ENCODE peak calls at places on chromosomes 3 and 15, in six cellular contexts. One of them, this sample, is unnamed.

GRCh38 chr15:77421370-77421700 is 647 bp downstream of the HMG20A start:
- DNase-seq in glutamatergic neuron: no peak
- DNase-seq in T follicular helper cell: no peak
- DNase-seq in dorsolateral prefrontal cortex: no peak
- DNase-seq in WERI-Rb-1: no peak
- DNase-seq in choroid plexus epithelial cell: peak
- DNase-seq in this sample: no peak

GRCh38 chr15:25706176-25706970 is 156.8 kb downstream of the ATP10A start:
- DNase-seq in glutamatergic neuron: no peak
- DNase-seq in T follicular helper cell: no peak
- DNase-seq in dorsolateral prefrontal cortex: no peak
- DNase-seq in WERI-Rb-1: no peak
- DNase-seq in choroid plexus epithelial cell: no peak
- DNase-seq in this sample: no peak

GRCh38 chr15:99928429-99928981 is 195.3 kb upstream of the LYSMD4 start:
- DNase-seq in glutamatergic neuron: peak
- DNase-seq in T follicular helper cell: peak
- DNase-seq in dorsolateral prefrontal cortex: peak
- DNase-seq in WERI-Rb-1: peak
- DNase-seq in choroid plexus epithelial cell: peak
- DNase-seq in this sample: peak

GRCh38 chr3:186783070-186783730 is at the start of gene EIF4A2:
- DNase-seq in glutamatergic neuron: peak
- DNase-seq in T follicular helper cell: peak
- DNase-seq in dorsolateral prefrontal cortex: peak
- DNase-seq in WERI-Rb-1: peak
- DNase-seq in choroid plexus epithelial cell: peak
- DNase-seq in this sample: peak

GRCh38 chr3:170563712-170564423 is 22.0 kb downstream of the SLC7A14 start:
- DNase-seq in glutamatergic neuron: no peak
- DNase-seq in T follicular helper cell: no peak
- DNase-seq in dorsolateral prefrontal cortex: no peak
- DNase-seq in WERI-Rb-1: no peak
- DNase-seq in choroid plexus epithelial cell: peak
- DNase-seq in this sample: no peak

GRCh38 chr3:156416846-156417581 is 137.9 kb downstream of the SSR3 start:
- DNase-seq in glutamatergic neuron: peak
- DNase-seq in T follicular helper cell: no peak
- DNase-seq in dorsolateral prefrontal cortex: no peak
- DNase-seq in WERI-Rb-1: peak
- DNase-seq in choroid plexus epithelial cell: no peak
- DNase-seq in this sample: no peak

GRCh38 chr3:13069495-13069894 is 3.7 kb downstream of the IQSEC1 start:
- DNase-seq in glutamatergic neuron: no peak
- DNase-seq in T follicular helper cell: no peak
- DNase-seq in dorsolateral prefrontal cortex: no peak
- DNase-seq in WERI-Rb-1: no peak
- DNase-seq in choroid plexus epithelial cell: no peak
- DNase-seq in this sample: no peak

GRCh38 chr3:131048030-131048429 is 21.4 kb downstream of the NEK11 start:
- DNase-seq in glutamatergic neuron: no peak
- DNase-seq in T follicular helper cell: no peak
- DNase-seq in dorsolateral prefrontal cortex: no peak
- DNase-seq in WERI-Rb-1: no peak
- DNase-seq in choroid plexus epithelial cell: no peak
- DNase-seq in this sample: no peak

GRCh38 chr15:74134387-74135027 is 4.1 kb downstream of the ISLR2 start:
- DNase-seq in glutamatergic neuron: peak
- DNase-seq in T follicular helper cell: no peak
- DNase-seq in dorsolateral prefrontal cortex: no peak
- DNase-seq in WERI-Rb-1: no peak
- DNase-seq in choroid plexus epithelial cell: no peak
- DNase-seq in this sample: no peak